ENCODE peak calls at places on chromosomes 12 and 14, in nine cellular contexts. S, M, V, Q, Y, X, U, Z and J are unnamed samples.

GRCh38 chr12:52813885-52814709 is at the start of gene KRT4:
- DNase-seq in U (no peak), Y (no peak), Z (no peak), Q (peak), S (peak), X (no peak), V (no peak), M (peak), J (peak)

GRCh38 chr12:130254476-130255276 is 83.0 kb upstream of the PIWIL1 start:
- DNase-seq in U (no peak), X (no peak), S (no peak), M (peak), Q (no peak), V (no peak), Y (no peak), Z (no peak), J (no peak)

GRCh38 chr14:34911209-34912150 is 36.3 kb upstream of the BAZ1A start:
- DNase-seq in S (peak), M (no peak), Q (no peak), U (no peak), Y (no peak), Z (no peak), V (no peak), X (no peak), J (no peak)

GRCh38 chr14:32564591-32564990 is 235.5 kb downstream of the AKAP6 start:
- DNase-seq in V (no peak), Z (no peak), Y (no peak), S (peak), M (peak), X (no peak), U (no peak), Q (no peak), J (no peak)

GRCh38 chr12:70277973-70278372 is 34.7 kb downstream of the CNOT2 start:
- DNase-seq in Y (no peak), Z (no peak), S (no peak), U (no peak), V (no peak), M (no peak), X (no peak), Q (no peak), J (no peak)

GRCh38 chr14:74963705-74964271 is 8.4 kb upstream of the PGF start:
- DNase-seq in Z (no peak), S (no peak), Y (no peak), Q (no peak), M (peak), X (no peak), U (no peak), V (no peak), J (peak)

GRCh38 chr12:66653801-66654200 is 25.1 kb downstream of the GRIP1 start:
- DNase-seq in M (no peak), S (no peak), X (no peak), Q (no peak), U (no peak), Z (no peak), V (no peak), Y (no peak), J (no peak)

GRCh38 chr12:72094490-72094889 is 155.8 kb downstream of the TPH2 start:
- DNase-seq in S (no peak), V (no peak), X (no peak), U (no peak), Y (no peak), Q (no peak), M (no peak), Z (no peak), J (no peak)

GRCh38 chr14:101824339-101824727 is 62.8 kb downstream of the PPP2R5C start:
- DNase-seq in S (no peak), V (no peak), Q (no peak), Y (no peak), Z (no peak), X (no peak), U (no peak), M (no peak), J (no peak)

GRCh38 chr12:131275824-131276223 is 322.1 kb downstream of the ADGRD1 start:
- DNase-seq in Z (peak), U (no peak), X (no peak), M (no peak), S (no peak), Q (no peak), Y (no peak), V (no peak), J (peak)

GRCh38 chr12:108637222-108637621 is 3.5 kb upstream of the SELPLG start:
- DNase-seq in X (no peak), Q (no peak), S (no peak), M (no peak), Y (no peak), U (no peak), V (no peak), Z (no peak), J (peak)

GRCh38 chr12:68332726-68333630 is 816 bp upstream of the MDM1 start:
- DNase-seq in U (no peak), S (no peak), V (no peak), Q (no peak), Z (no peak), X (no peak), Y (no peak), M (no peak), J (no peak)

GRCh38 chr12:121404734-121405133 is 4.8 kb downstream of the RNF34 start:
- DNase-seq in Y (no peak), U (no peak), S (no peak), Q (no peak), Z (no peak), V (no peak), X (no peak), M (no peak), J (no peak)

GRCh38 chr12:26135010-26135420 is 10.2 kb upstream of the BHLHE41 start:
- DNase-seq in V (no peak), M (peak), X (no peak), Y (no peak), Q (peak), Z (no peak), U (no peak), S (no peak), J (no peak)

GRCh38 chr12:122785503-122785902 is 11.1 kb downstream of the CCDC62 start:
- DNase-seq in U (no peak), S (no peak), M (no peak), X (no peak), Q (no peak), Z (no peak), V (no peak), Y (no peak), J (no peak)